ENCODE peak calls at places on chromosomes 1 and 21, in four cellular contexts. One of them, this sample, is unnamed.

GRCh38 chr1:232459087-232459486 is 170.8 kb downstream of the SIPA1L2 start:
- DNase-seq in K562: no peak
- DNase-seq in HL-60: peak; percentile 46
- DNase-seq in prostate gland: no peak
- DNase-seq in this sample: no peak

GRCh38 chr1:147717051-147717705 is 43.2 kb downstream of the GJA5 start:
- DNase-seq in K562: no peak
- DNase-seq in HL-60: no peak
- DNase-seq in prostate gland: peak; percentile 57
- DNase-seq in this sample: no peak

GRCh38 chr21:15289896-15290841 is 225.4 kb upstream of the NRIP1 start:
- DNase-seq in K562: peak; percentile 52
- DNase-seq in HL-60: no peak
- DNase-seq in prostate gland: peak; percentile 14
- DNase-seq in this sample: peak; percentile 76

GRCh38 chr1:3217096-3217724 is 148.2 kb downstream of the PRDM16 start:
- DNase-seq in K562: no peak
- DNase-seq in HL-60: no peak
- DNase-seq in prostate gland: no peak
- DNase-seq in this sample: no peak

GRCh38 chr1:187854457-187854856 is 1025.7 kb downstream of the PLA2G4A start:
- DNase-seq in K562: no peak
- DNase-seq in HL-60: peak; percentile 61
- DNase-seq in prostate gland: no peak
- DNase-seq in this sample: no peak

GRCh38 chr1:165114022-165114888 is 242.3 kb downstream of the LMX1A start:
- DNase-seq in K562: peak; percentile 45
- DNase-seq in HL-60: no peak
- DNase-seq in prostate gland: peak; percentile 26
- DNase-seq in this sample: no peak

GRCh38 chr1:240070188-240070587 is 21.5 kb upstream of the FMN2 start:
- DNase-seq in K562: no peak
- DNase-seq in HL-60: no peak
- DNase-seq in prostate gland: no peak
- DNase-seq in this sample: no peak

GRCh38 chr1:22665752-22666151 is 12.7 kb downstream of the C1QB start:
- DNase-seq in K562: peak; percentile 56
- DNase-seq in HL-60: no peak
- DNase-seq in prostate gland: no peak
- DNase-seq in this sample: no peak

GRCh38 chr1:208288495-208288894 is 44.3 kb upstream of the PLXNA2 start:
- DNase-seq in K562: no peak
- DNase-seq in HL-60: no peak
- DNase-seq in prostate gland: no peak
- DNase-seq in this sample: no peak

GRCh38 chr1:230458509-230458908 is 32.4 kb upstream of the PGBD5 start:
- DNase-seq in K562: no peak
- DNase-seq in HL-60: no peak
- DNase-seq in prostate gland: no peak
- DNase-seq in this sample: no peak

GRCh38 chr1:182217071-182217470 is 155.6 kb upstream of the ZNF648 start:
- DNase-seq in K562: no peak
- DNase-seq in HL-60: no peak
- DNase-seq in prostate gland: no peak
- DNase-seq in this sample: no peak

GRCh38 chr1:154176341-154176740 is 15.6 kb downstream of the TPM3 start:
- DNase-seq in K562: no peak
- DNase-seq in HL-60: no peak
- DNase-seq in prostate gland: no peak
- DNase-seq in this sample: no peak

GRCh38 chr1:175192111-175192629 is 406 bp downstream of the KIAA0040 start:
- DNase-seq in K562: peak; percentile 44
- DNase-seq in HL-60: no peak
- DNase-seq in prostate gland: peak; percentile 78
- DNase-seq in this sample: peak; percentile 82

GRCh38 chr1:232587141-232588008 is 42.6 kb downstream of the SIPA1L2 start:
- DNase-seq in K562: no peak
- DNase-seq in HL-60: no peak
- DNase-seq in prostate gland: no peak
- DNase-seq in this sample: no peak

GRCh38 chr1:228921473-228921872 is 186.2 kb downstream of the RHOU start:
- DNase-seq in K562: no peak
- DNase-seq in HL-60: peak; percentile 88
- DNase-seq in prostate gland: peak; percentile 13
- DNase-seq in this sample: peak; percentile 79

GRCh38 chr1:218537131-218537904 is 192.2 kb downstream of the TGFB2 start:
- DNase-seq in K562: no peak
- DNase-seq in HL-60: no peak
- DNase-seq in prostate gland: no peak
- DNase-seq in this sample: no peak

GRCh38 chr1:155696524-155696923 is 7.6 kb downstream of the DAP3 start:
- DNase-seq in K562: no peak
- DNase-seq in HL-60: no peak
- DNase-seq in prostate gland: no peak
- DNase-seq in this sample: no peak
- H3K27ac ChIP-seq in K562: no peak overlapping the region
- H3K27ac ChIP-seq in HL-60: no peak overlapping the region
- H3K27ac ChIP-seq in prostate gland: no peak overlapping the region
- H3K27ac ChIP-seq in this sample: no peak overlapping the region

DNA sequence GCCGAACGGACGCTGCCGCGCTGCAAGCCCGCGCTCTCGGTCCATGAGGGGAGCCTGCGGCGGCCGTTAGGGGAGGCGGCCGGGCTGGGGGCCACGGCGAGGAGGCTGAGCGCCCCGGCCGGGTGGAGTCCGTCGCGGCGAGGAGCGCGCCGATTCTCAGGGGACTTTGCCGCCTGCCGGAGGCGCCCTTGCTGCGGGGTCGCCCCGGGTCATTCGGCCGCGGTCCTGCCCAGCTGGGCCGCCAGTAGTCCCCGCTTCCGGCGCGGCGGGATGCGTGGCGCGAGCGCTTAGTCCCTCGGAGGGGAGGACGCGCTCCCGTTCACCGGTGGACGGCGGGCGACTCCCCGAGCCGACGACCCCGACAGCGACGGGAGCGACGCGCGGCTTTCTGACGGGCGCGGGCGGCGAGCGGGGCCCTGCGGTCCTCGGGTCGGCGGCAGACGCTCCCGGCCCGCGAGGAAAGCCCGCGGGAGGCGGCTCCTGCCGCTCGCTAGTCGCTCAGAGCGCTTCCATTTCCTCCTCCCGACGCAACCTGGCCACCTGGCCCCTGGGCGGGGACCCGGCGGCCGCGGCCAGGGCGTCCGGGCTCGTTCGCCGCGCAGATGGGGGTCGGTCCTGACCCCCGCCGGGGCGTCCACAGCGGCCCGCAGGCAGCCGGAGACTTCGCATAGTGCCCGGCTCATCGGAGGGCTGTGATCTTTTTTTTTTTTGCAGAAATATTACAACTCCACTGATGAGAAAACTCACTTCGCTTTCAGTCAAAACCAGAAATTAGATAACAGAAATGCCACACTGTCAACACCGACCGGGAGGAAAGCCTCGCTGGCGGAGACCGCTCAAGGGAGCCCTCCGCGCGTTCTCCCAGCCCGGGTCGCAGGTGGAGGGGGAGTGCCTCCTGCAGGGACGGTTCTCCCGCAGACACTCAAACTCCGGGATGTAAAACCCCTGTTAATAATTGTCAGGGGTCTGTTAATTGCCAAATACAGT is 640 bp upstream of the ZBTB21 start:
- DNase-seq in K562: peak; percentile 69
- DNase-seq in HL-60: peak; percentile 19
- DNase-seq in prostate gland: peak; percentile 43
- DNase-seq in this sample: peak; percentile 95
- TF ChIP-seq POLR2AphosphoS5 in K562: peak; percentile 54
- TF ChIP-seq POLR2AphosphoS5 in HL-60: peak; percentile 72
- TF ChIP-seq POLR2AphosphoS5 in prostate gland: no peak
- TF ChIP-seq POLR2AphosphoS5 in this sample: no peak

DNA sequence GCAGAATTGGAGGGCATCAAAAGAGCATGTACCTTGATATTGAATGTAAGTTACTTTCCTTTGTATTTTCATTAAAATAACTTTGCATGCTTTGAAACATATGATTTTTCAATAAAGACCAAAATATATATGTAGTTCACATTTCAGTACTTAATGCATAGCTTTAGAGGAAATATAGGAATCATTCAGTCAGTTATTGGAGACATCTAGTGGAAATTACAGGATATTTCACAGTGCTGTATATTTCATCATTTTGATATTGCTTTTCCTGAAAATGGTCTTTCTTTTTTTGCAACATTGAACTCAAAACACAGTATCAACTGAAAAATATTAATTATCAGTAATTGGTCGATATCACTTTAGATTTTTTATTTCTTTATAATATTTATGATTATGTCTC is 375.8 kb downstream of the NCAM2 start:
- DNase-seq in K562: no peak
- DNase-seq in HL-60: no peak
- DNase-seq in prostate gland: no peak
- DNase-seq in this sample: no peak
- TF ChIP-seq CTCF in K562: peak; percentile 49
- TF ChIP-seq CTCF in HL-60: no peak
- TF ChIP-seq CTCF in prostate gland: no peak
- TF ChIP-seq CTCF in this sample: no peak

GRCh38 chr1:151478140-151478812 is 19.0 kb upstream of the POGZ start:
- DNase-seq in K562: no peak
- DNase-seq in HL-60: no peak
- DNase-seq in prostate gland: no peak
- DNase-seq in this sample: no peak

GRCh38 chr1:151479462-151479861 is 20.2 kb upstream of the POGZ start:
- DNase-seq in K562: no peak
- DNase-seq in HL-60: no peak
- DNase-seq in prostate gland: no peak
- DNase-seq in this sample: no peak

GRCh38 chr1:151477066-151477465 is 17.8 kb upstream of the POGZ start:
- DNase-seq in K562: no peak
- DNase-seq in HL-60: no peak
- DNase-seq in prostate gland: no peak
- DNase-seq in this sample: no peak

GRCh38 chr1:151476083-151476482 is 16.8 kb upstream of the POGZ start:
- DNase-seq in K562: no peak
- DNase-seq in HL-60: no peak
- DNase-seq in prostate gland: no peak
- DNase-seq in this sample: no peak

GRCh38 chr1:151478923-151479322 is 19.6 kb upstream of the POGZ start:
- DNase-seq in K562: no peak
- DNase-seq in HL-60: no peak
- DNase-seq in prostate gland: no peak
- DNase-seq in this sample: no peak
- H3K27ac ChIP-seq in K562: no peak overlapping the region
- H3K27ac ChIP-seq in HL-60: no peak overlapping the region
- H3K27ac ChIP-seq in prostate gland: no peak overlapping the region
- H3K27ac ChIP-seq in this sample: no peak overlapping the region